ENCODE peak calls at places on chromosomes 13 and 19, in eight cellular contexts. S, U, E, J, G, P, V and O are unnamed samples.
A peak's percentile ranks its signal among the peaks of the same experiment; 100 is the strongest.

GRCh38 chr13:100394005-100394695 is 194.4 kb downstream of the GGACT start:
- DNase-seq in S (no peak), U (no peak), E (no peak), J (no peak), G (peak; percentile 85), P (no peak), V (peak; percentile 50), O (peak; percentile 58)

GRCh38 chr19:49425922-49426592 is 869 bp downstream of the GFY start:
- DNase-seq in S (no peak), U (no peak), E (no peak), J (no peak), G (no peak), P (no peak), V (no peak), O (peak; percentile 93)

GRCh38 chr19:39727070-39727800 is 10.6 kb downstream of the CLC start:
- DNase-seq in S (no peak), U (no peak), E (no peak), J (no peak), G (no peak), P (no peak), V (no peak), O (no peak)

GRCh38 chr13:22369840-22370239 is 699.0 kb downstream of the FGF9 start:
- DNase-seq in S (no peak), U (no peak), E (no peak), J (no peak), G (no peak), P (no peak), V (no peak), O (no peak)

GRCh38 chr19:34990578-34991192 is 9.4 kb upstream of the GRAMD1A start:
- DNase-seq in S (peak; percentile 35), U (no peak), E (no peak), J (no peak), G (no peak), P (no peak), V (no peak), O (no peak)

GRCh38 chr13:113053801-113054604 is 51.6 kb upstream of the F7 start:
- DNase-seq in S (no peak), U (no peak), E (no peak), J (no peak), G (no peak), P (no peak), V (no peak), O (no peak)

GRCh38 chr13:43196171-43196611 is 172.8 kb downstream of the DNAJC15 start:
- DNase-seq in S (no peak), U (no peak), E (no peak), J (no peak), G (peak; percentile 30), P (no peak), V (peak; percentile 53), O (no peak)

GRCh38 chr19:7366701-7367420 is 18.1 kb downstream of the ARHGEF18 start:
- DNase-seq in S (no peak), U (no peak), E (no peak), J (no peak), G (peak; percentile 50), P (peak; percentile 31), V (peak; percentile 58), O (no peak)

GRCh38 chr13:51821666-51822065 is 17.7 kb upstream of the DHRS12 start:
- DNase-seq in S (no peak), U (no peak), E (no peak), J (no peak), G (no peak), P (no peak), V (no peak), O (no peak)

GRCh38 chr13:78317030-78317429 is 286.3 kb downstream of the POU4F1 start:
- DNase-seq in S (no peak), U (no peak), E (no peak), J (no peak), G (no peak), P (no peak), V (peak; percentile 33), O (no peak)

GRCh38 chr13:80100636-80101035 is 240.3 kb downstream of the SPRY2 start:
- DNase-seq in S (no peak), U (no peak), E (no peak), J (no peak), G (peak; percentile 57), P (no peak), V (peak; percentile 29), O (no peak)

GRCh38 chr13:83780201-83780600 is 102.1 kb downstream of the SLITRK1 start:
- DNase-seq in S (no peak), U (no peak), E (no peak), J (no peak), G (peak; percentile 76), P (no peak), V (peak; percentile 63), O (no peak)

GRCh38 chr19:12733369-12733896 is 1.1 kb downstream of the TRIR start:
- DNase-seq in S (no peak), U (no peak), E (no peak), J (no peak), G (peak; percentile 64), P (peak; percentile 22), V (peak; percentile 49), O (peak; percentile 98)

GRCh38 chr13:31424130-31424729 is 224.5 kb downstream of the B3GLCT start:
- DNase-seq in S (peak; percentile 86), U (peak; percentile 18), E (peak; percentile 57), J (peak; percentile 83), G (peak; percentile 92), P (peak; percentile 87), V (peak; percentile 88), O (peak; percentile 92)

GRCh38 chr19:29216021-29216420 is 3.1 kb upstream of the UQCRFS1 start:
- DNase-seq in S (no peak), U (no peak), E (no peak), J (no peak), G (no peak), P (no peak), V (no peak), O (no peak)

GRCh38 chr19:45599286-45599685 is 2.7 kb downstream of the GPR4 start:
- DNase-seq in S (no peak), U (no peak), E (no peak), J (no peak), G (no peak), P (no peak), V (no peak), O (peak; percentile 76)

GRCh38 chr19:45600340-45600885 is 1.6 kb downstream of the GPR4 start:
- DNase-seq in S (no peak), U (no peak), E (no peak), J (no peak), G (no peak), P (no peak), V (no peak), O (peak; percentile 51)

GRCh38 chr19:45597425-45598111 is 4.4 kb downstream of the GPR4 start:
- DNase-seq in S (no peak), U (no peak), E (no peak), J (no peak), G (no peak), P (no peak), V (no peak), O (peak; percentile 73)

GRCh38 chr19:45595814-45596213 is 6.2 kb downstream of the GPR4 start:
- DNase-seq in S (no peak), U (no peak), E (no peak), J (no peak), G (no peak), P (no peak), V (peak; percentile 59), O (peak; percentile 71)

GRCh38 chr19:45598267-45599011 is 3.6 kb downstream of the GPR4 start:
- DNase-seq in S (no peak), U (no peak), E (no peak), J (no peak), G (peak; percentile 6), P (no peak), V (peak; percentile 57), O (peak; percentile 86)
- H3K4me3 ChIP-seq in S (no peak overlapping the region), U (no peak overlapping the region), E (no peak overlapping the region), J (no peak overlapping the region), G (peak overlapping the region; percentile 33), P (no peak overlapping the region), V (peak overlapping the region; percentile 15), O (peak overlapping the region; percentile 39)

GRCh38 chr13:75285310-75285709 is 196.7 kb downstream of the TBC1D4 start:
- DNase-seq in S (no peak), U (no peak), E (no peak), J (no peak), G (no peak), P (no peak), V (no peak), O (no peak)

DNA sequence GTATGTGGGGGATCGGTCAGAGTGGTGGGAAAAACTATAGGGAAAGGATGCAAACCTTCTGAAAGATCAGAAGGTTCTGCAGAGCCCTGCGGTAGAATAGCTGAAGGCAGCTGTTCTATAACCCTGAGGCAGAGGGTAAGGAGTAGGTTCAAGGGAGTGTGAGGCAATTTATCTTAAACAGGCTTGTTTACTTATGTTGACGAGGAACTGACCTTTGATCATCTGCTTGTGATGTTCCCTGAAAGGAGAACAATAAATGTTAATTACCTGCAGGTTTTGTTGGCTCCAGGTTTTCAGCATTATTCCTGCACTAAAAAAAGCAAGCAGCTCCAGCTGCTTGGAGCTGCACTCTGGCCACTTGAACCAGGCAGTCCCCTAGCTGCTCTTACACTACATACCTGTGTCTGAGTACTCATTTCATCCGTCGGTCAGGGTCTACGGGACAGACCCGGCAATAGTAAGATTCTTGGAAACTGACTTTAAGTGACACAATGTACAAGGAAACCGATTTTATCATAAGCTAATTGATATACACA is 202.1 kb downstream of the TBC1D4 start:
- DNase-seq in S (no peak), U (no peak), E (no peak), J (no peak), G (no peak), P (peak; percentile 35), V (no peak), O (no peak)
- H3K4me3 ChIP-seq in S (no peak overlapping the region), U (no peak overlapping the region), E (no peak overlapping the region), J (no peak overlapping the region), G (no peak overlapping the region), P (no peak overlapping the region), V (no peak overlapping the region), O (no peak overlapping the region)

GRCh38 chr19:46974181-46974580 is 45.5 kb upstream of the NPAS1 start:
- DNase-seq in S (no peak), U (no peak), E (no peak), J (no peak), G (no peak), P (no peak), V (no peak), O (no peak)

GRCh38 chr19:46977548-46977947 is 42.1 kb upstream of the NPAS1 start:
- DNase-seq in S (no peak), U (no peak), E (no peak), J (no peak), G (no peak), P (no peak), V (no peak), O (peak; percentile 50)

GRCh38 chr19:46975918-46976782 is 43.5 kb upstream of the NPAS1 start:
- DNase-seq in S (peak; percentile 100), U (no peak), E (peak; percentile 90), J (peak; percentile 98), G (peak; percentile 95), P (peak; percentile 63), V (peak; percentile 99), O (peak; percentile 96)

GRCh38 chr19:46976845-46977320 is 42.8 kb upstream of the NPAS1 start:
- DNase-seq in S (peak; percentile 89), U (no peak), E (no peak), J (peak; percentile 80), G (peak; percentile 65), P (no peak), V (peak; percentile 76), O (no peak)

GRCh38 chr19:46975011-46975917 is 44.4 kb upstream of the NPAS1 start:
- DNase-seq in S (no peak), U (no peak), E (no peak), J (no peak), G (no peak), P (no peak), V (no peak), O (no peak)
- H3K4me3 ChIP-seq in S (no peak overlapping the region), U (no peak overlapping the region), E (no peak overlapping the region), J (no peak overlapping the region), G (no peak overlapping the region), P (no peak overlapping the region), V (no peak overlapping the region), O (peak overlapping the region; percentile 21)

GRCh38 chr19:37719927-37720265 is 335 bp upstream of the ZNF607 start:
- DNase-seq in S (no peak), U (no peak), E (no peak), J (no peak), G (no peak), P (no peak), V (no peak), O (no peak)
- H3K4me3 ChIP-seq in S (peak overlapping the region; percentile 82), U (peak overlapping the region; percentile 87), E (peak overlapping the region; percentile 82), J (peak overlapping the region; percentile 85), G (peak overlapping the region; percentile 85), P (no peak overlapping the region), V (peak overlapping the region; percentile 93), O (peak overlapping the region; percentile 85)